ENCODE peak calls at places on chromosomes 3 and 15, in ten cellular contexts. H is MM.1S; I is AG10803; Y is GM23338; B is CD8-positive, alpha-beta T cell; V is tibial artery; S is fibroblast of mammary gland; Q is psoas muscle; P is breast epithelium; M is astrocyte. A is an unnamed sample.

GRCh38 chr15:24848050-24848449 is 106.7 kb upstream of the SNRPN start:
- DNase-seq in Q (peak), B (no peak), S (peak), Y (peak), V (no peak), I (peak), M (peak), H (no peak), P (no peak), A (no peak)

GRCh38 chr15:95944856-95945255 is 385.6 kb upstream of the NR2F2 start:
- DNase-seq in V (no peak), M (no peak), Q (no peak), B (no peak), Y (no peak), H (no peak), S (no peak), I (peak), P (no peak), A (no peak)

GRCh38 chr3:56962200-56962599 is 98.3 kb upstream of the SPATA12 start:
- DNase-seq in H (peak), Y (no peak), B (no peak), P (no peak), Q (no peak), S (no peak), V (no peak), I (no peak), M (no peak), A (no peak)

GRCh38 chr15:65939901-65940617 is 70.8 kb downstream of the RAB11A start:
- DNase-seq in H (no peak), I (peak), Y (no peak), V (no peak), P (no peak), B (no peak), M (peak), S (peak), Q (no peak), A (no peak)

GRCh38 chr3:40754966-40755365 is 230.2 kb downstream of the ZNF621 start:
- DNase-seq in Y (no peak), Q (no peak), M (no peak), I (no peak), S (no peak), V (no peak), H (no peak), B (no peak), P (no peak), A (peak)

GRCh38 chr3:164332856-164333802 is 745.2 kb downstream of the SI start:
- DNase-seq in P (no peak), I (no peak), M (peak), Q (no peak), H (no peak), B (no peak), V (no peak), S (no peak), Y (peak), A (no peak)

GRCh38 chr15:58748787-58749531 is 548 bp downstream of the ADAM10 start:
- DNase-seq in B (peak), Q (peak), P (no peak), S (no peak), Y (peak), H (peak), V (peak), I (peak), M (no peak), A (peak)

GRCh38 chr3:79551325-79551892 is 216.4 kb downstream of the ROBO1 start:
- DNase-seq in P (no peak), Y (no peak), S (no peak), Q (no peak), M (no peak), V (no peak), H (no peak), B (no peak), I (no peak), A (no peak)

GRCh38 chr3:188255190-188255589 is 101.2 kb downstream of the LPP start:
- DNase-seq in Q (no peak), Y (no peak), B (no peak), P (no peak), H (no peak), S (no peak), M (no peak), V (no peak), I (no peak), A (no peak)

GRCh38 chr3:119497824-119498187 is 541 bp upstream of the TIMMDC1 start:
- DNase-seq in Y (peak), M (peak), V (no peak), Q (no peak), S (peak), P (no peak), B (peak), H (no peak), I (peak), A (peak)

GRCh38 chr3:140441006-140441405 is 236.9 kb upstream of the TRIM42 start:
- DNase-seq in I (no peak), B (no peak), M (peak), H (no peak), S (peak), Q (peak), Y (no peak), P (peak), V (no peak), A (no peak)
- TF ChIP-seq CTCF in I (no peak), B (no peak), M (no peak), H (no peak), S (no peak), Q (no peak), Y (no peak), P (no peak), V (no peak), A (no peak)

GRCh38 chr15:40906947-40907802 is 12.9 kb downstream of the VPS18 start:
- DNase-seq in M (peak), Q (peak), P (peak), I (no peak), Y (no peak), B (peak), H (no peak), S (peak), V (no peak), A (peak)
- H3K4me3 ChIP-seq in M (no peak), Q (peak), P (peak), I (peak), Y (peak), B (peak), H (peak), S (peak), V (peak), A (peak)

GRCh38 chr3:154323921-154324738 is at the start of gene DHX36:
- DNase-seq in Y (peak), P (peak), V (peak), M (peak), I (peak), H (peak), Q (peak), S (peak), B (peak), A (peak)
- TF ChIP-seq CTCF in Y (no peak), P (no peak), V (no peak), M (no peak), I (no peak), H (peak), Q (no peak), S (no peak), B (no peak), A (no peak)

DNA sequence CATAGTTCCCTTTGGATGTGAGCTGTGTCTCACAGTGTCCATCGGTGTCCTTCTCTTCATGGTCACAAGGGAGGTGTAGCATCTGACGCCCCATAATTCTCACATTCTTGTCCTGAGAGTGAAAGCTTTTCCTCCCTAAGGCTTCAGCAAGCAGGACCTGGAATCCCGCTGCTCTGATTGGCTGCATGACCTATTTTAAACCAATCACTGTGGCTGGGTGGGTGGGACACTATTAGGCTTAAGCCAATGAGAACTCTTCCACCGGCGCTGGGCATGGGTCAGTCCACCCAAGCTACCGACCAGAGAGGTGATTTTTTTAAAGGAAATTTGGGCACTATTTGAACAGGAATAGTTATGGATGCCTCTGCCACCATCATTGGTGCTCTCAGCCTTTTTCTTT is 385.9 kb downstream of the MFSD1 start:
- DNase-seq in B (no peak), I (no peak), Q (no peak), V (no peak), M (no peak), H (no peak), P (no peak), Y (no peak), S (no peak), A (no peak)
- H3K4me3 ChIP-seq in B (no peak), I (no peak), Q (no peak), V (no peak), M (no peak), H (no peak), P (no peak), Y (no peak), S (no peak), A (no peak)

DNA sequence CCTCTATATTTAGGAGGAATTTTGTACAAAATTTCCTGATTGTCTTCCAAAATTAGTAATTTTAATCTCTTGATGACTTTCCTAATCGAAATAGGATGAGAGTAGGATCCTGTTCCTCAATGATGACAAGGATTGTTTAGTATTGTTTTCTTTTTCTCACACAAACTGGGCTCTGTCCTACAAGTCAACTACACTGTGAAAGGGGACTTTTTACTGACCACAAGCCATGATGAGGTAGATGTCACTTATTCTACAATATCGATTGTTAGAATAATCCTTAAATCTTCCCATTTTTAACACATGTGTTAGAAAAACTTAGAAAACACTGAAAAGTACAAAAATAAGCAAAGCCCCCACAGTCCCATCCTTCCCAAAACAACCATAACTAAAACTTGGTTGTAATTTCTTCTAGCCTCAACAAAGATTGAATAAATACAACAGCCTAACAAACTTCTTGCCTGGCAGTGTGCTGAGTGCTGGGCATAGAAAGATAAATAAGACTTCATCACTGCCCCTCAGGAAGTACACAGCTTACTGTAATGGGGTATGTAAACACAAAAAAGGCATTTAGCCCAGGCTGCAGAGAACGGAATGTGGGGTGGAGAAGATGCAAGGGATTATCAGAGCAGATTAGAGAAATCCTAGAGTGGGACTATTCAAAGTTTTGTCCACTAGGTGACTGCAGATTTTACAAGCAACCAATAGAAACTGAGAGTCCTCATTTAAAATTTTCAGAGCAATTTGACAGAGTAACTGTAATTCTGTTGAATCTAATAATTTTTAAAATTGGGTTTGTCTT is 35.6 kb upstream of the TSC22D2 start:
- DNase-seq in M (no peak), Y (no peak), H (no peak), I (peak), P (no peak), S (peak), B (no peak), V (no peak), Q (no peak), A (peak)
- TF ChIP-seq CTCF in M (peak), Y (no peak), H (peak), I (peak), P (no peak), S (peak), B (peak), V (no peak), Q (no peak), A (peak)

DNA sequence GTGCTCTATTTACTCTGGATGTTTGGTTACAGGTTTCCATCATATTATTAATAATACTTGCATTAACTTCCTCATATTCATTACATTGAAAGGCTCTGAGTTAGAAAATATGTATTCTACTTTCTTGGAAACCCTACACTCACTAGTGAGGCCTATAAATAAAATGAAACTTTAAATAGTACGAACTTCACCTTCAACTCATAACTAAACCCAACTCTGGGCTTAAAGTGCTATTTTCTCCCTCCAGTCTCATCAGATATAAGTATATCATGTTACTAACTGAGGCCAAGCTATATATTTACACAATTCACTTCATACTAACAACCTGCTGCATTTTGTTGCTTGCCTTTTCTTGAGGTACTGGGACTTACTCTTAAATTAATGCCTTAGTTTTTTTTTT is 306.7 kb downstream of the TIGIT start:
- DNase-seq in M (no peak), Q (no peak), S (no peak), B (no peak), I (no peak), Y (no peak), H (no peak), P (no peak), V (no peak), A (no peak)
- H3K4me3 ChIP-seq in M (no peak), Q (peak), S (no peak), B (no peak), I (no peak), Y (no peak), H (no peak), P (no peak), V (no peak), A (no peak)